ENCODE peak calls at places on chromosomes 3 and 15, in six cellular contexts. U is SK-N-SH, K is breast epithelium, T is GM23248, Q is hepatocyte, C is HL-60. M is an unnamed sample.
A peak's percentile ranks its signal among the peaks of the same experiment; 100 is the strongest.

GRCh38 chr3:65597225-65597951 is 441.3 kb downstream of the MAGI1 start:
- DNase-seq in T (peak; percentile 43), U (peak; percentile 87), Q (peak; percentile 42), C (no peak), K (no peak), M (no peak)

GRCh38 chr3:126266291-126266840 is 86.0 kb upstream of the ALDH1L1 start:
- DNase-seq in K (no peak), U (no peak), Q (peak; percentile 25), T (peak; percentile 45), C (no peak), M (no peak)

GRCh38 chr15:73685981-73686380 is 1.8 kb downstream of the CD276 start:
- DNase-seq in K (no peak), T (peak; percentile 45), C (no peak), Q (no peak), U (no peak), M (no peak)

GRCh38 chr3:120350431-120350941 is 1.3 kb upstream of the LRRC58 start:
- DNase-seq in U (no peak), Q (peak; percentile 22), T (peak; percentile 76), C (no peak), K (no peak), M (no peak)

GRCh38 chr3:177928156-177928555 is 608.1 kb upstream of the KCNMB2 start:
- DNase-seq in U (no peak), C (no peak), Q (no peak), T (peak; percentile 82), K (no peak), M (no peak)

GRCh38 chr15:29618586-29618985 is 203.7 kb downstream of the TJP1 start:
- DNase-seq in U (no peak), T (peak; percentile 4), Q (no peak), C (no peak), K (no peak), M (no peak)

GRCh38 chr3:47846880-47847248 is 43.9 kb downstream of the DHX30 start:
- DNase-seq in C (no peak), T (no peak), K (no peak), Q (no peak), U (no peak), M (no peak)

GRCh38 chr15:70726753-70727152 is 36.6 kb downstream of the UACA start:
- DNase-seq in K (no peak), T (peak; percentile 44), U (no peak), Q (no peak), C (no peak), M (no peak)

GRCh38 chr3:35639251-35640185 is at the start of gene ARPP21:
- DNase-seq in K (no peak), T (no peak), C (no peak), Q (peak; percentile 31), U (peak; percentile 86), M (no peak)

GRCh38 chr3:171189394-171189793 is 162.9 kb upstream of the SLC2A2 start:
- DNase-seq in T (no peak), U (no peak), K (no peak), C (no peak), Q (no peak), M (no peak)

GRCh38 chr15:70290708-70291107 is 193.0 kb upstream of the TLE3 start:
- DNase-seq in Q (no peak), T (no peak), C (no peak), U (no peak), K (no peak), M (no peak)

GRCh38 chr3:141457624-141458236 is 29.1 kb upstream of the RASA2 start:
- DNase-seq in C (no peak), K (no peak), T (peak; percentile 52), U (no peak), Q (peak; percentile 45), M (no peak)

GRCh38 chr3:50442940-50443579 is 60.4 kb downstream of the CACNA2D2 start:
- DNase-seq in K (no peak), Q (no peak), C (no peak), T (peak; percentile 10), U (no peak), M (no peak)

GRCh38 chr3:5384557-5384956 is 197.1 kb downstream of the EDEM1 start:
- DNase-seq in T (no peak), U (no peak), C (no peak), Q (no peak), K (no peak), M (no peak)

GRCh38 chr15:51907136-51907862 is 64.3 kb downstream of the LEO1 start:
- DNase-seq in C (no peak), K (no peak), U (no peak), Q (peak; percentile 81), T (peak; percentile 61), M (no peak)

GRCh38 chr3:98980915-98981596 is 79.6 kb upstream of the DCBLD2 start:
- DNase-seq in T (peak; percentile 78), Q (no peak), U (no peak), K (no peak), C (no peak), M (no peak)

GRCh38 chr3:13479582-13480339 is at the start of gene HDAC11:
- DNase-seq in Q (peak; percentile 99), U (peak; percentile 100), T (peak; percentile 99), C (peak; percentile 94), K (peak; percentile 98), M (peak; percentile 97)

GRCh38 chr3:13480340-13481318 is 523 bp downstream of the HDAC11 start:
- DNase-seq in T (peak; percentile 61), C (no peak), U (no peak), K (no peak), Q (no peak), M (peak; percentile 33)

GRCh38 chr3:13482106-13482690 is 2.1 kb downstream of the HDAC11 start:
- DNase-seq in C (no peak), T (no peak), U (no peak), Q (no peak), K (no peak), M (no peak)

GRCh38 chr3:13477946-13478345 is 2.2 kb upstream of the HDAC11 start:
- DNase-seq in K (no peak), Q (no peak), T (no peak), C (no peak), U (no peak), M (no peak)

DNA sequence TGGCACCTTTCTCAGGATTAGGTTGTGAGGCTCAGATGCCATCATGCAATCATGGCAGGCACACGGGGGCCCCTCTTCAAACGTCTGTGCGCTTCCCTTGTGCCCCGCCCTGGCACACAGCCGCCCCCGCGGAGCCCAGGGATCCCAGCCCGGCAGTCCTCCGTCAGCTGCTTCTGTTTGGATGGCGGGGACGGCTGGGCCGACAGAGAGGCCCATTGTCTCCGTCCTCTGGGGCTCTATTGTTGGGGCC is 849 bp upstream of the HDAC11 start:
- DNase-seq in T (peak; percentile 81), U (peak; percentile 59), C (no peak), K (no peak), Q (peak; percentile 60), M (peak; percentile 6)
- H3K27ac ChIP-seq in T (peak overlapping the region; percentile 59), U (no peak overlapping the region), C (no peak overlapping the region), K (peak overlapping the region; percentile 96), Q (peak overlapping the region; percentile 74), M (peak overlapping the region; percentile 90)

DNA sequence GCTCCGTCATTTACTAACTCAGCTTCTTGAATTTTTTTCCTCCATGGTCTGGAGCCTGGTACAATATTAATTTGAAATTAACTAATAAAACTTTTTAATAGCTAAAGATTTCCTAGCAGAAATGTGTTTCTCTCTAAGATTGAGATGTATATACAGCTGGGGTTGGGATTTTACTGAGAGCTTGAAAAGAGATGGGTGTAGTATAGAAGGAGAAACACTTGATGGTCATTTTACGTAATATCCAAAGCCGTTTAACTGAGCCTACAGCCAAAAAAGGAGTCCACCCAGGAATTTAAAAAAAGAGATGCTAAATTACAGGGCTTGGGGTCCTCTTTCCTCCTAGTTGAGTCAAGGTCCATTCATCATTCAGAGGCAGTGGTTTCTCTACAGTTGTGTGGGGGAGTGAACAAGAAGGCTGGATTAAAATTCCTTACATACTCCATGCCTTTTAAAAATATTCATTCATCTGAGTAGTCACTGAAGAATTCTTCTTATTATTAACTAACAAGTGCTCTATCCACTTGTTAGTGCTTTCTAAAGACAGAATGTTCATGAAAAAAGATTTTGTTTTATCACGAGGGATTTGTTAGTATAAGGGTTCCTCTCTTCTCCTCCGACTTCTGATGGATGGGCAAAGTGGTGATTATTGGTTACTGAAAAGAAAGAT is 255.3 kb upstream of the IL12A start:
- DNase-seq in C (no peak), U (no peak), Q (no peak), K (no peak), T (peak; percentile 73), M (no peak)
- H3K4me3 ChIP-seq in C (no peak overlapping the region), U (peak overlapping the region; percentile 49), Q (no peak overlapping the region), K (peak overlapping the region; percentile 30), T (peak overlapping the region; percentile 47), M (no peak overlapping the region)

GRCh38 chr3:194141415-194142155 is 5.6 kb downstream of the HES1 start:
- DNase-seq in C (peak; percentile 32), K (peak; percentile 92), T (peak; percentile 96), Q (peak; percentile 97), U (peak; percentile 91), M (peak; percentile 53)
- H3K27me3 ChIP-seq in C (peaks cover 11% of the 10 kb centered on the region), K (no peaks in the 10 kb centered on the region), T (no peaks in the 10 kb centered on the region), Q (no peaks in the 10 kb centered on the region), U (no peaks in the 10 kb centered on the region), M (peaks cover 22% of the 10 kb centered on the region)

DNA sequence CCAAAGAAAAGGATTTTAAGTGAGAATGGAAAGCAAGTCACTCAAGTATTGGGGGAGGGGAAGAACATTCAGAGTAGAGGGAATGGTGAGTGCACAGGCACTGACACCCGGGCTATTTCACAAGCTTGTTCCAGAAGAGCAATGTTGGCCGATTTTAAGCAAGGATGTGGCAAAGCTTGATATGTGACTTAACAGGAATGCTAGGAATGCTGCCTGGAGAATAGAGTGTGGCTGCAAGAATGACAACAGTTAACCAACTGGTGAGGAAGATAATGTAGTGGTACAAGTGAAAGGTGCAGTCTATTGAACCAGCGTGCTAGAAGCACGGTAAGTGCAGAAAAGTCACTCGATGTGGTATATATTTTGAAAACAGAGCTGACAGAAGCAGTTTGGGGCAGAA is 6.2 kb upstream of the CCDC80 start:
- DNase-seq in C (no peak), U (no peak), K (no peak), Q (peak; percentile 28), T (peak; percentile 88), M (no peak)
- H3K27ac ChIP-seq in C (no peak overlapping the region), U (peak overlapping the region; percentile 64), K (no peak overlapping the region), Q (peak overlapping the region; percentile 26), T (peak overlapping the region; percentile 98), M (no peak overlapping the region)

DNA sequence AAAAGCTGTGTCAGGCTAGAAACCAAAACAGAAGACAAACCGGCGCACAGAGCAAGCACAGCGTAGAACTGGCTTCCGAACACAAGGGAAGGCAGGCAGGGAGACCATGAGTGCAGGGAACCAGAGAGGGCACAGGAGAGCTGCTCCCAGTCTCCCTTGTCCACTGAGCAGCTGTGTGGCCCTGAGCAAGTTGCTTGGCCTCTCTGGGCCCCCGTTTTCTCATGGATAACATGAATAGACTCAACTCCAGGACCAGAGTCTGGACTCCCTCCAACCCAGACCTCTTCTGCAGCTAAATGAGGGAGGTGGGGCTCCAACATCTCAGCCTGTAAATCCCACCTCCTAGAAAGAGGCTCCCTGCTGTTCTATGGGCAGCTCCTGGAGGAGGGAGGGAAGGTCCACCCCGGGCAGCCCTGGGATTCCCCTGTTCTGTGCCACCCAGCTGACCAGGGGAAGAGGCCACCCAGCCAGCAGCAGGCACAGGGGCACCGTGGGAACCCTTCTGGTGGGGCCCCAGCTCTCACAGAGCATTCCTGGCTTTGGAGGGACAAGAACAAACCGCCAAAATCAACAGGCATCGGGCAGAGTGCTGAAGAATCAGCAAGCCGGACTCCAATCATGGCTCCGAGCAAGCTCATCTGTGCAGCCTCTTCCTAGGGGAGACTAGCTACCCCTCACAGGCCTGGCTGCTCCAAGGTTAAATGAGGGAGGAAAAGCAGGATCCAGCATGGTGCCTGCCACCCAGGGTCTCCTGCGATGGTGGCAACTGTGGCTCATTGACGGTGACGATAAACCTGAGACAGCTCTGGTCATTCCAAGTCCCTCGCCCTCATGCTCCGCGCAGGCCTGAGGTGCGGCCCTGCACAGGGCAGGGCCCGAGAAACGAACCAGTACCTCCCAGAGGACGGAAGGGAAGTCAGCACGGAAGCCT is 15.1 kb downstream of the XXYLT1 start:
- DNase-seq in C (no peak), U (no peak), K (no peak), Q (no peak), T (no peak), M (no peak)
- H3K4me3 ChIP-seq in C (no peak overlapping the region), U (no peak overlapping the region), K (no peak overlapping the region), Q (no peak overlapping the region), T (no peak overlapping the region), M (no peak overlapping the region)